ENCODE peak calls at places on chromosomes 4 and X, in ten cellular contexts. Q is IMR-90, N is fibroblast of lung, E is epithelial cell of esophagus, B is neural progenitor cell, J is heart left ventricle, X is lower lobe of right lung, Y is glutamatergic neuron, U is HepG2, W is fibroblast of mammary gland. L is an unnamed sample.

GRCh38 chr4:161564230-161564834 is 599.5 kb downstream of the FSTL5 start:
- DNase-seq in Q (peak; percentile 23), W (peak; percentile 16), Y (no peak), E (peak; percentile 49), J (no peak), U (no peak), B (no peak), N (peak; percentile 51), X (no peak), L (no peak)

GRCh38 chrX:106281383-106281782 is 113.3 kb downstream of the PWWP3B start:
- DNase-seq in Y (no peak), N (no peak), B (no peak), J (no peak), X (no peak), W (no peak), E (no peak), U (no peak), Q (no peak), L (no peak)

GRCh38 chr4:174217273-174218126 is 66.0 kb downstream of the FBXO8 start:
- DNase-seq in W (peak; percentile 59), U (no peak), N (peak; percentile 52), J (peak; percentile 51), X (no peak), Y (peak; percentile 42), B (peak; percentile 45), E (no peak), Q (peak; percentile 37), L (peak; percentile 31)

GRCh38 chr4:41728571-41728908 is 20.0 kb downstream of the PHOX2B start:
- DNase-seq in J (no peak), N (peak; percentile 81), Q (peak; percentile 83), X (no peak), W (peak; percentile 13), Y (no peak), U (no peak), B (no peak), E (peak; percentile 42), L (no peak)

GRCh38 chrX:150573702-150574101 is 5.3 kb downstream of the MTM1 start:
- DNase-seq in U (no peak), J (no peak), Q (no peak), W (no peak), E (no peak), N (no peak), Y (no peak), X (no peak), B (no peak), L (no peak)

GRCh38 chrX:107851215-107851614 is 25.5 kb downstream of the MID2 start:
- DNase-seq in Y (no peak), B (no peak), N (no peak), X (no peak), E (peak; percentile 19), J (no peak), U (no peak), W (no peak), Q (no peak), L (no peak)

GRCh38 chr4:147772459-147772969 is 40.6 kb downstream of the ARHGAP10 start:
- DNase-seq in E (peak; percentile 86), J (no peak), U (no peak), B (no peak), W (peak; percentile 83), X (no peak), Y (no peak), Q (peak; percentile 92), N (peak; percentile 67), L (no peak)

GRCh38 chr4:30208731-30209435 is 511.3 kb upstream of the PCDH7 start:
- DNase-seq in J (no peak), N (peak; percentile 64), Q (peak; percentile 18), W (peak; percentile 63), Y (no peak), E (peak; percentile 86), B (no peak), U (no peak), X (no peak), L (no peak)

GRCh38 chr4:7512946-7513345 is 78.2 kb upstream of the PSAPL1 start:
- DNase-seq in E (no peak), J (no peak), U (no peak), Q (no peak), N (no peak), X (no peak), B (no peak), W (no peak), Y (no peak), L (no peak)

GRCh38 chr4:183507928-183508327 is 3.1 kb downstream of the ING2 start:
- DNase-seq in W (no peak), N (no peak), J (no peak), E (no peak), Q (no peak), U (peak; percentile 59), B (no peak), X (no peak), Y (no peak), L (no peak)

GRCh38 chrX:149453030-149453429 is 52.1 kb downstream of the IDS start:
- DNase-seq in Y (no peak), E (peak; percentile 66), U (no peak), W (peak; percentile 68), B (no peak), X (no peak), N (peak; percentile 35), J (no peak), Q (peak; percentile 17), L (no peak)

GRCh38 chr4:89674876-89675459 is 162.0 kb downstream of the SNCA start:
- DNase-seq in Y (no peak), Q (no peak), B (no peak), E (no peak), N (no peak), W (no peak), J (no peak), X (no peak), U (peak; percentile 86), L (no peak)

GRCh38 chrX:30822719-30823118 is 66.3 kb downstream of the TAB3 start:
- DNase-seq in X (no peak), W (peak; percentile 33), N (peak; percentile 12), U (no peak), Y (no peak), B (no peak), E (no peak), Q (no peak), J (no peak), L (no peak)

DNA sequence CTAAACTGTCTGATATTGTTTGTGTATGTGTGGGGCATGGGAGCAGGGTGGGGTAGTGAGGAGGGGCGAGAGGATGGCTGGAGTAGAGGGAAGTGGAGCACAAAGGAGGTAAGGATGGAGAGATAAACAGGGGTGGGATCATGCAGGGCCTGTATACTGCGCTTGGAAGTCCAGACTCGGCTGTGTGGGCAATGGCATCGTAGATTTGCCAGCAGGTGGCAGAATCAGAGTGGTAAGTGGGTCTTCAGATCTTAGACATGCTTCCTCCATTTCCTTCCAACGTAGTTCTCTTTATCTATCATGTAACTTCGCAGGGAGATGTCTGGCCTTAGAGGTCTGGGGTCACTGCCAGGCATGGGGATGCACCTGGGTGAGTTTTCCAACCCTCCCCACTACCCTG is 155.5 kb downstream of the PDGFRA start:
- DNase-seq in Y (no peak), J (no peak), W (peak; percentile 54), N (peak; percentile 34), Q (peak; percentile 39), X (no peak), E (peak; percentile 54), B (peak; percentile 38), U (peak; percentile 3), L (no peak)
- TF ChIP-seq CTCF in Y (no peak), J (peak; percentile 50), W (peak; percentile 54), N (peak; percentile 38), Q (peak; percentile 44), X (peak; percentile 48), E (peak; percentile 57), B (peak; percentile 41), U (peak; percentile 45), L (peak; percentile 43)

DNA sequence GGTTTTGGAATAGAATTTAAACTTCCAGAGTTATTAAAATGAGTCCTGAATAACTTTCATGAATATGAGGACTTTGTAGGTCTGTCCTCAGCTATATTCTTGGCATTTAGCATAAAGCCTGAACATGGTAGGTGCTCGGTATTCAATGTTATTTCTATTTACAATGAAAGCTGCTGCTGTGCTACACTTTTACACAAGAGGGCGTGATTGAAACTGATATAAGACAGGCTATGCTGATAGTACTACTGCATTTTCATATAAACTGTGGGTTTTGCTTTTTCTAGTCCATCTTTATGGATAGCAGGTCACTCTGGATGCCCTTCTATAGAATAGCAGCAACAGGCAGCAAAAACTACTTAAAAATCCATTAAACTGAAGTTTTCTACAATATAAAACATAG is 12.3 kb upstream of the GNPDA2 start:
- DNase-seq in U (no peak), J (no peak), W (peak; percentile 18), X (no peak), Y (no peak), B (no peak), N (peak; percentile 6), E (peak; percentile 42), Q (no peak), L (no peak)
- TF ChIP-seq CTCF in U (no peak), J (no peak), W (peak; percentile 47), X (no peak), Y (peak; percentile 44), B (peak; percentile 44), N (peak; percentile 30), E (peak; percentile 70), Q (peak; percentile 26), L (no peak)

DNA sequence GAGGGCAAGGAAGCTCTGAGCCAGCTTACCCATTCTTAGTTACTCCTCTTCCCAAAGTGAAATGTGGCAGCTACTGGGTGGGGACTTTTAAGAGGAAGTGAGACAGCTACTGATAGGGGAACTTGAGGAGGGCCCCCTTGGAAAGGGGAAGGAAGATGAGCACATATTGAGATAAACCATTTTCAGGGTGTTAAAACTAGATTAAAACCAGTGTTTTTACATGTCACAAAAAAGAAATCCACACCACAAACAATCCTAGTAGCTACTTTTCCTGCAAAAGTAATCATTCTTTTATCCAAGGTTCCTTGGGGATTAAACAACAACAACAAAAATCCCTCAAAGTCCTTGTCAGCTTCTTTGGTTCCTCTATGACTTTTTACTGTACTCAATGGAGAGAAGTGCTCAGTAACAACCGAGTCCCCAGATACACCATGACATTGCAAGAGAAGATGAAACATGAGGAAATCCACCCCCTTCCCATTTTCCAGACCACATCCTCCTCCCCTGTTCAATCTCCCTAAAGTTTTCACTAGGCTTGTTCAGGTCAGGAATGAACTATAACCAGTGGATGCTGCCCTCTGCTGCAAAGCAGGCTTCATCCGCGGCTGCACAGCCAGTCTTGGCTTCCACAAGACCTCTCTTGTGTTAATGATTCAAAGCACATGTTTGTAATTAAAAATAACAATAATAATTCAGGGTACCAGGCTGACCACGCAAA is 113.5 kb upstream of the TMEM164 start:
- DNase-seq in E (peak; percentile 19), N (peak; percentile 47), J (no peak), U (peak; percentile 21), Y (peak; percentile 27), W (peak; percentile 42), B (peak; percentile 29), X (no peak), Q (peak; percentile 27), L (peak; percentile 15)
- TF ChIP-seq CTCF in E (peak; percentile 27), N (peak; percentile 38), J (no peak), U (peak; percentile 68), Y (no peak), W (peak; percentile 43), B (peak; percentile 33), X (no peak), Q (peak; percentile 37), L (peak; percentile 53)

GRCh38 chrX:19515615-19516105 is 352 bp upstream of the MAP3K15 start:
- DNase-seq in N (no peak), J (no peak), E (no peak), U (no peak), Y (no peak), W (no peak), X (no peak), Q (no peak), B (no peak), L (no peak)
- TF ChIP-seq CTCF in N (no peak), J (no peak), E (no peak), U (no peak), Y (peak; percentile 5), W (no peak), X (peak; percentile 42), Q (no peak), B (no peak), L (no peak)

L was measured in AG09319.